ENCODE peak calls at places on chromosomes 3 and 15, in five cellular contexts. O, M, A, T and P are unnamed samples.

GRCh38 chr3:36373084-36373483 is 7.2 kb upstream of the STAC start:
- DNase-seq in T (no peak), A (no peak), O (no peak), M (no peak), P (no peak)

GRCh38 chr3:171984883-171985282 is 54.5 kb upstream of the FNDC3B start:
- DNase-seq in T (no peak), A (no peak), O (no peak), M (no peak), P (no peak)

GRCh38 chr15:57301307-57301706 is 75.0 kb upstream of the CGNL1 start:
- DNase-seq in O (no peak), M (no peak), A (no peak), T (no peak), P (no peak)

GRCh38 chr3:41265823-41266273 is 66.5 kb downstream of the CTNNB1 start:
- DNase-seq in O (peak; percentile 28), T (no peak), A (no peak), M (peak; percentile 96), P (no peak)

GRCh38 chr3:118199044-118199443 is 835.6 kb downstream of the IGSF11 start:
- DNase-seq in O (no peak), A (no peak), T (no peak), M (no peak), P (no peak)

GRCh38 chr15:69758810-69759410 is 306.3 kb downstream of the RPLP1 start:
- DNase-seq in T (peak; percentile 56), A (no peak), M (no peak), O (no peak), P (no peak)

GRCh38 chr15:80580107-80580506 is 115.0 kb upstream of the ABHD17C start:
- DNase-seq in O (no peak), A (no peak), T (no peak), M (no peak), P (no peak)

GRCh38 chr15:74131618-74132191 is 1.3 kb downstream of the ISLR2 start:
- DNase-seq in A (no peak), M (no peak), O (no peak), T (no peak), P (no peak)

GRCh38 chr3:98027084-98027445 is 8.1 kb downstream of the GABRR3 start:
- DNase-seq in M (no peak), A (no peak), O (no peak), T (no peak), P (no peak)

GRCh38 chr3:64853456-64853855 is 165.7 kb upstream of the ADAMTS9 start:
- DNase-seq in O (no peak), A (no peak), M (no peak), T (no peak), P (no peak)

GRCh38 chr3:49359623-49360022 is 1.5 kb upstream of the GPX1 start:
- DNase-seq in O (no peak), A (no peak), M (no peak), T (no peak), P (no peak)

GRCh38 chr15:55823699-55824098 is 80.7 kb upstream of the PRTG start:
- DNase-seq in T (no peak), O (no peak), M (no peak), A (no peak), P (no peak)

GRCh38 chr15:87477759-87478687 is 778.5 kb downstream of the NTRK3 start:
- DNase-seq in A (peak; percentile 17), M (no peak), T (no peak), O (peak; percentile 49), P (no peak)

GRCh38 chr3:16151109-16151508 is 23.4 kb upstream of the GALNT15 start:
- DNase-seq in A (peak; percentile 18), O (no peak), T (no peak), M (no peak), P (no peak)

GRCh38 chr3:1717524-1717923 is 381.1 kb upstream of the CNTN4 start:
- DNase-seq in O (no peak), M (no peak), T (no peak), A (no peak), P (no peak)

GRCh38 chr15:72139667-72140066 is 21.5 kb downstream of the SENP8 start:
- DNase-seq in M (no peak), T (no peak), O (no peak), A (no peak), P (no peak)

GRCh38 chr3:34807611-34808010 is 831.7 kb upstream of the ARPP21 start:
- DNase-seq in M (no peak), A (no peak), O (no peak), T (no peak), P (no peak)

GRCh38 chr3:114389156-114389555 is 95.3 kb downstream of the TIGIT start:
- DNase-seq in O (no peak), T (no peak), A (no peak), M (no peak), P (no peak)

GRCh38 chr3:48187579-48188265 is 495 bp downstream of the CDC25A start:
- DNase-seq in A (peak; percentile 12), M (no peak), O (peak; percentile 74), T (no peak), P (no peak)

GRCh38 chr3:41863024-41863423 is 98.9 kb downstream of the ULK4 start:
- DNase-seq in M (peak; percentile 15), O (no peak), T (no peak), A (no peak), P (no peak)

GRCh38 chr3:57856675-57857074 is 100.6 kb downstream of the SLMAP start:
- DNase-seq in A (peak; percentile 4), T (no peak), O (peak; percentile 7), M (no peak), P (no peak)

GRCh38 chr3:102180291-102180931 is 254.4 kb upstream of the ZPLD1 start:
- DNase-seq in A (no peak), O (peak; percentile 16), T (no peak), M (no peak), P (no peak)

GRCh38 chr3:18438586-18438985 is 13.4 kb upstream of the SATB1 start:
- DNase-seq in T (no peak), A (no peak), O (no peak), M (no peak), P (no peak)

GRCh38 chr15:55921744-55922143 is 71.7 kb downstream of the NEDD4 start:
- DNase-seq in A (no peak), T (no peak), O (no peak), M (no peak), P (no peak)

GRCh38 chr3:195178124-195178910 is 92.6 kb downstream of the XXYLT1 start:
- DNase-seq in T (no peak), M (no peak), A (peak; percentile 86), O (peak; percentile 82), P (no peak)

GRCh38 chr3:150725548-150725947 is 21.8 kb upstream of the ERICH6 start:
- DNase-seq in A (peak; percentile 37), O (no peak), T (no peak), M (peak; percentile 40), P (no peak)

GRCh38 chr15:38217181-38217580 is 35.5 kb upstream of the SPRED1 start:
- DNase-seq in M (no peak), O (no peak), T (no peak), A (no peak), P (no peak)
- TF ChIP-seq USF2 in M (no peak), O (no peak), T (no peak), A (no peak), P (no peak)

DNA sequence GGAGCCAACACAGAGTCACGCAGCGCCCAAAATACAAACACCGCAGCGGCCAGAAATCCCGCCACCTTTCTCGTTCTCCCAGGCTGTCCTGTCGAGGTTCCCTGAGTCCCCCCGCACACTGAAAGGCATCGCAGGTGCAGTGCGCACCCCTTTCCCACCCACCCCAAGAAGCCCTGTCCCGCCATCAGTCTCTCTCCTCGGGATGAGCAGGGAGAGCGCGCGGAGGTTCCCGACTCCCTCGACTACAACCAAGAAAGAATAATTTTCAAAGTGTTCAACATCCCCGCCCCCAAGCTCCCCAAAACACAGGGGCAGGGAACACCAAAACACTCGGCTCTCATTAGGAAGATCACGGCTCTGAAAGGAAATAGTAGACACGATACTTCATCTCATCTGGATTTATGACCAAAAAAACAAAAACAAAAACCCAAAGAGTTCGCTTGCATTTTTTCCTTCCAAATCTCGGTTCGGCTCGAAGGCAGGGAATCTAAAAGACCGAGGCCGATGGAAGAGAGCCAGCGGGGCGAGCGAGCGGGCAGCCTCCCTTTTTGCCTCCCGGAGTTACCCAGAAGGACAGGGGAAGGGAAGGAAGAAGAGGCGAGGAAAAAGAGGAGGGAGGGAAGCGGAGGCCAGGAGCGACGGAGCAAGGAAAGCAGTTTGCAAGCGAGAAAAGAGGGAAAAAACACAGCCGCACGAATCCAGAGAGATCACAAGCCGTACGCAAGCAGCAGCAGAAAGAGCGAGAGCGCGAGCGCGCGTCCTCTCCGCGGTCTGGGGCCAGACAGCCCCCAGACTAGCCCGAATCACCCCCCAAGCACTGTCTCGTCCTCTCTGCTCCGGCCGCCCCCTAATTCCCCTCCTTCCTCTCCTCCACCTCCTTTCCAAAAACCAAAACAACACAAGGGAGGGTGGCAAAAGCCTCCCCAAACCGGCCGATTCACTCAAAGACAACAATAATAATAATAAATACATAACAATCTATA is 808 bp downstream of the BCL6 start:
- DNase-seq in M (no peak), T (no peak), A (peak; percentile 59), O (peak; percentile 61), P (no peak)
- TF ChIP-seq SIN3A in M (peak; percentile 16), T (no peak), A (no peak), O (no peak), P (no peak)

GRCh38 chr15:101501703-101502373 is 12.3 kb upstream of the PCSK6 start:
- DNase-seq in O (peak; percentile 84), A (peak; percentile 67), T (no peak), M (peak; percentile 66), P (peak; percentile 36)

GRCh38 chr15:101498076-101498730 is 8.7 kb upstream of the PCSK6 start:
- DNase-seq in A (peak; percentile 53), O (no peak), M (no peak), T (no peak), P (no peak)

GRCh38 chr15:101498731-101499480 is 9.4 kb upstream of the PCSK6 start:
- DNase-seq in T (no peak), O (no peak), M (no peak), A (no peak), P (peak; percentile 35)

GRCh38 chr15:101500865-101501551 is 11.5 kb upstream of the PCSK6 start:
- DNase-seq in O (no peak), A (no peak), T (no peak), M (no peak), P (no peak)

DNA sequence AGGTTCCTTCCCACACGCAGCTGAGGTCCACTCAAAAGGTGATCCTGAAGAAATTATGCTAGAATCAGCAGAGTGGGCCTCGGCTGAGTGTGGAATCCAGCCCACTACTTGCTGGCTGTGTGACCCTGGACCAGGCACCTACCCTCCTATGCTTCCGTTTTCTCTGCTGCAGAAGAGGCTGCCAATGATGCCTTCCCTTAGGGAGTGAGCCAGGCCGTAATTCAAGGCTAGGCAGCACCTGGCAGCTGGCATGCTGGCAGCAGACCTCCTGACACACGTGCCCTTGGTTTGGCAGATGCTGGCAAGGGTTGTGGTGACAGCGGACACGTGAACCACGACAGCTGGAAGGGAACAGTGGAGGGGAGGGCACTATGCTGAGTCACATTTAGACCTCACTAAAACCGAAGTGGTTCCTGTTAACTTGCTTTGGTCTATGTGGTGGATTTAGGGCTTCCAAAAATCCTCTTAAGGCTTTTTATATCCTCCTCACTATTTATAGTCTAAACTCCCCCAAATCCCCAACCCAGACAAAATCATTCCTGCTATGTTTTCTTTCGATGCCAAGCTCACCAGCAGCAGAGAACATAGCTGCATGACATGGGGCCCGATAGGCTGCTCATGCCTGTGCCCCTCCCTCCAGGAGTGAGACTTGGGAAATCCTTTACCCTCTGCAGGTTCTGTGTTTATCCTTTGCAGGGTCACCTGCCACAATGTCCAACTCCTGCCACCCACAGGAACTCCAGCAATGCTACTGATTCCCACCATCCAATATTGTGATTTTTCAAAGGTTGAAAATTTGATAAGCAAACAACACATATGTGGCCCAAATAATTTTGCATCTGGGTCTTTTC is 10.6 kb upstream of the PCSK6 start:
- DNase-seq in T (peak; percentile 24), O (no peak), A (no peak), M (no peak), P (no peak)
- TF ChIP-seq USF2 in T (no peak), O (no peak), A (no peak), M (no peak), P (no peak)

GRCh38 chr15:52790166-52790708 is at the start of gene ONECUT1:
- DNase-seq in A (peak; percentile 84), M (peak; percentile 37), T (no peak), O (peak; percentile 92), P (no peak)
- TF ChIP-seq SIN3A in A (no peak), M (no peak), T (no peak), O (no peak), P (no peak)